ENCODE peak calls at places on chromosomes 12 and 14, in four cellular contexts. K is NCI-H1092 treated with DMSO at 0.1 percent for 48 hours, E is nephron progenitor cell, H is activated T-cell treated with anti-CD3 and anti-CD28 coated beads for 48 hours. W is an unnamed sample.

GRCh38 chr12:87120440-87120839 is 864.2 kb upstream of the MGAT4C start:
- DNase-seq in K (no peak), E (no peak), H (no peak), W (no peak)

GRCh38 chr14:39491134-39491541 is 58.9 kb upstream of the FBXO33 start:
- DNase-seq in K (peak), E (no peak), H (no peak), W (no peak)

GRCh38 chr12:14619731-14620501 is 52.2 kb upstream of the PLBD1 start:
- DNase-seq in K (no peak), E (no peak), H (no peak), W (no peak)

GRCh38 chr14:31927348-31927826 is 149.7 kb upstream of the ARHGAP5 start:
- DNase-seq in K (no peak), E (peak), H (no peak), W (no peak)

GRCh38 chr12:50581226-50582184 is 76.7 kb downstream of the DIP2B start:
- DNase-seq in K (no peak), E (no peak), H (no peak), W (no peak)

GRCh38 chr14:76855066-76855465 is 28.9 kb downstream of the LRRC74A start:
- DNase-seq in K (no peak), E (no peak), H (no peak), W (no peak)

GRCh38 chr12:21634245-21634644 is 23.4 kb downstream of the LDHB start:
- DNase-seq in K (no peak), E (no peak), H (no peak), W (no peak)

GRCh38 chr14:101101456-101102056 is 198.0 kb upstream of the RTL1 start:
- DNase-seq in K (no peak), E (no peak), H (no peak), W (no peak)

GRCh38 chr14:99430491-99430890 is 50.2 kb downstream of the SETD3 start:
- DNase-seq in K (no peak), E (no peak), H (peak), W (no peak)

GRCh38 chr12:113874326-113874725 is 91.8 kb downstream of the RBM19 start:
- DNase-seq in K (no peak), E (no peak), H (no peak), W (no peak)

GRCh38 chr14:35855886-35856481 is 29.8 kb downstream of the BRMS1L start:
- DNase-seq in K (no peak), E (no peak), H (no peak), W (peak)

W was measured in GM12891.